ENCODE peak calls at places on chromosomes 2 and 18, in six cellular contexts. H is chondrocyte; S is left ventricle myocardium superior; Z is activated CD8-positive, alpha-beta memory T cell treated with anti-CD3 and anti-CD28 coated beads for 24 hours; R is GM19239; L is mammary epithelial cell. G is an unnamed sample.

GRCh38 chr18:11676386-11676785 is 12.7 kb upstream of the GNAL start:
- DNase-seq in H (no peak), S (no peak), Z (no peak), R (no peak), L (no peak), G (no peak)

GRCh38 chr2:225041871-225042799 is at the start of gene DOCK10:
- DNase-seq in H (peak), S (peak), Z (peak), R (peak), L (peak), G (no peak)

GRCh38 chr2:33791625-33792024 is 192.5 kb upstream of the FAM98A start:
- DNase-seq in H (no peak), S (no peak), Z (no peak), R (no peak), L (peak), G (no peak)

GRCh38 chr18:36297419-36298112 is at the start of gene FHOD3:
- DNase-seq in H (no peak), S (peak), Z (peak), R (peak), L (peak), G (peak)

GRCh38 chr18:68940039-68940438 is 142.2 kb downstream of the CCDC102B start:
- DNase-seq in H (no peak), S (no peak), Z (no peak), R (no peak), L (no peak), G (no peak)

GRCh38 chr2:9994462-9994861 is 43.0 kb downstream of the GRHL1 start:
- DNase-seq in H (no peak), S (no peak), Z (no peak), R (no peak), L (no peak), G (no peak)

GRCh38 chr2:72515696-72516095 is 310.1 kb downstream of the EXOC6B start:
- DNase-seq in H (no peak), S (no peak), Z (no peak), R (no peak), L (no peak), G (no peak)

GRCh38 chr2:124647245-124647644 is 622.2 kb downstream of the CNTNAP5 start:
- DNase-seq in H (no peak), S (no peak), Z (no peak), R (no peak), L (no peak), G (no peak)

GRCh38 chr2:73283545-73284295 is 558 bp downstream of the FBXO41 start:
- DNase-seq in H (no peak), S (no peak), Z (peak), R (no peak), L (no peak), G (no peak)

GRCh38 chr2:32951672-32952071 is 4.9 kb downstream of the LTBP1 start:
- DNase-seq in H (no peak), S (no peak), Z (no peak), R (no peak), L (no peak), G (no peak)

GRCh38 chr2:235925250-235925919 is 242.8 kb downstream of the GBX2 start:
- DNase-seq in H (no peak), S (no peak), Z (no peak), R (no peak), L (no peak), G (no peak)

G was measured in cortex of kidney.